ENCODE peak calls at places on chromosome 20, in four cellular contexts. H is left cardiac atrium, Q is HT1080, D is coronary artery. X is an unnamed sample.

GRCh38 chr20:4957939-4958362 is 43.4 kb downstream of the SLC23A2 start:
- DNase-seq in D (no peak), H (no peak), Q (no peak), X (no peak)

GRCh38 chr20:45343445-45343866 is 4.8 kb downstream of the SDC4 start:
- DNase-seq in D (no peak), Q (no peak), H (no peak), X (no peak)

GRCh38 chr20:32458061-32458836 is 100.1 kb downstream of the ASXL1 start:
- DNase-seq in Q (no peak), H (no peak), D (no peak), X (no peak)

GRCh38 chr20:46994341-46994740 is 99.7 kb downstream of the EYA2 start:
- DNase-seq in H (no peak), Q (no peak), D (no peak), X (no peak)

GRCh38 chr20:35305682-35306556 is 13.7 kb upstream of the FAM83C start:
- DNase-seq in H (peak), D (no peak), Q (peak), X (peak)

GRCh38 chr20:45041464-45042337 is 59.2 kb downstream of the KCNS1 start:
- DNase-seq in D (no peak), H (no peak), Q (peak), X (peak)

GRCh38 chr20:31708839-31709534 is 13.7 kb downstream of the BCL2L1 start:
- DNase-seq in D (no peak), H (no peak), Q (no peak), X (no peak)

GRCh38 chr20:33127422-33128097 is 40.4 kb upstream of the BPIFA2 start:
- DNase-seq in H (no peak), Q (no peak), D (no peak), X (no peak)

GRCh38 chr20:48238326-48238725 is 453.0 kb upstream of the SULF2 start:
- DNase-seq in Q (peak), H (no peak), D (no peak), X (no peak)

GRCh38 chr20:32368930-32369329 is 10.8 kb downstream of the ASXL1 start:
- DNase-seq in H (no peak), Q (no peak), D (no peak), X (no peak)

GRCh38 chr20:51687071-51687470 is 81.1 kb downstream of the ATP9A start:
- DNase-seq in H (no peak), D (no peak), Q (peak), X (no peak)

GRCh38 chr20:45359406-45360148 is 3.4 kb upstream of the SYS1 start:
- DNase-seq in Q (peak), H (no peak), D (no peak), X (no peak)

GRCh38 chr20:24981750-24982149 is 10.8 kb downstream of the APMAP start:
- DNase-seq in H (no peak), Q (no peak), D (peak), X (no peak)

GRCh38 chr20:33647603-33648395 is 14.3 kb upstream of the C20orf144 start:
- DNase-seq in D (peak), Q (peak), H (no peak), X (no peak)

GRCh38 chr20:31663838-31664695 is 26.4 kb downstream of the COX4I2 start:
- DNase-seq in D (no peak), H (no peak), Q (no peak), X (no peak)

GRCh38 chr20:46316984-46317684 is 8.8 kb upstream of the CDH22 start:
- DNase-seq in H (no peak), D (no peak), Q (no peak), X (no peak)

GRCh38 chr20:58523916-58524315 is 8.7 kb upstream of the APCDD1L start:
- DNase-seq in H (no peak), Q (peak), D (no peak), X (no peak)

GRCh38 chr20:33488201-33488600 is 1.7 kb upstream of the CBFA2T2 start:
- DNase-seq in H (no peak), Q (no peak), D (no peak), X (no peak)

GRCh38 chr20:19833395-19833794 is 75.3 kb downstream of the RIN2 start:
- DNase-seq in Q (no peak), H (no peak), D (no peak), X (no peak)

GRCh38 chr20:34537651-34538050 is 20.9 kb upstream of the MAP1LC3A start:
- DNase-seq in H (no peak), D (no peak), Q (no peak), X (no peak)

GRCh38 chr20:35757098-35757705 is 14.6 kb upstream of the PHF20 start:
- DNase-seq in H (no peak), Q (no peak), D (no peak), X (no peak)

X was measured in glomerular endothelial cell.